ENCODE peak calls at places on chromosomes 13 and 19, in ten cellular contexts. A is T-cell; N is glutamatergic neuron; Q is epithelial cell of esophagus; P is AG20443; D is activated CD4-positive, alpha-beta T cell treated with anti-CD3 and anti-CD28 coated beads, Interleukin-2, amount 50 U/mL, for 24 hours; J is NCI-H748 treated with DMSO at 0.1 percent for 48 hours; E is T-helper 9 cell; L is heart left ventricle; V is neuronal stem cell. S is an unnamed sample.

GRCh38 chr19:6464070-6464873 is at the start of gene CRB3:
- DNase-seq in A (peak; percentile 66), N (no peak), Q (peak; percentile 86), P (no peak), D (no peak), J (no peak), E (peak; percentile 32), L (no peak), V (no peak), S (no peak)

GRCh38 chr19:2477732-2478191 is 1.8 kb downstream of the GADD45B start:
- DNase-seq in A (no peak), N (no peak), Q (peak; percentile 40), P (no peak), D (no peak), J (no peak), E (no peak), L (peak; percentile 56), V (no peak), S (no peak)

GRCh38 chr13:75762066-75762937 is 126.2 kb downstream of the LMO7 start:
- DNase-seq in A (peak; percentile 44), N (no peak), Q (peak; percentile 90), P (no peak), D (peak; percentile 51), J (no peak), E (no peak), L (no peak), V (no peak), S (no peak)

GRCh38 chr19:29837448-29837961 is 25.7 kb downstream of the CCNE1 start:
- DNase-seq in A (peak; percentile 56), N (no peak), Q (no peak), P (no peak), D (peak; percentile 52), J (no peak), E (no peak), L (no peak), V (no peak), S (no peak)

GRCh38 chr13:29564828-29565227 is 30.7 kb downstream of the SLC7A1 start:
- DNase-seq in A (no peak), N (no peak), Q (no peak), P (no peak), D (no peak), J (no peak), E (no peak), L (no peak), V (no peak), S (no peak)

GRCh38 chr13:59345316-59345715 is 818.4 kb downstream of the DIAPH3 start:
- DNase-seq in A (no peak), N (no peak), Q (no peak), P (no peak), D (no peak), J (no peak), E (no peak), L (peak; percentile 89), V (no peak), S (no peak)

GRCh38 chr19:37251308-37252229 is 33.6 kb downstream of the ZNF383 start:
- DNase-seq in A (peak; percentile 58), N (no peak), Q (peak; percentile 99), P (peak; percentile 96), D (no peak), J (peak; percentile 97), E (peak; percentile 25), L (peak; percentile 92), V (peak; percentile 76), S (peak; percentile 74)

GRCh38 chr13:99690426-99691189 is 189.3 kb downstream of the TM9SF2 start:
- DNase-seq in A (no peak), N (no peak), Q (no peak), P (no peak), D (no peak), J (no peak), E (no peak), L (no peak), V (peak; percentile 47), S (no peak)

GRCh38 chr19:38647368-38647965 is at the start of gene ACTN4:
- DNase-seq in A (peak; percentile 100), N (peak; percentile 100), Q (peak; percentile 97), P (peak; percentile 99), D (peak; percentile 99), J (peak; percentile 97), E (peak; percentile 100), L (peak; percentile 99), V (peak; percentile 98), S (peak; percentile 98)

S was measured in HEK293T.